ENCODE peak calls at places on chromosomes 2 and 18, in six cellular contexts. G, X, M, K, I and Z are unnamed samples. For H3K27me3 and H3K4me1, the result is how much of the 10 kb centered on the place peaks cover.

GRCh38 chr2:68093634-68094033 is 30.8 kb upstream of the C1D start:
- DNase-seq in I (no peak), G (no peak), X (no peak), K (no peak), M (peak), Z (no peak)

GRCh38 chr2:180017764-180018163 is 10.7 kb upstream of the CWC22 start:
- DNase-seq in I (peak), M (no peak), K (no peak), X (no peak), G (no peak), Z (peak)

GRCh38 chr18:74499633-74500032 is 3.5 kb downstream of the CNDP2 start:
- DNase-seq in I (no peak), G (peak), X (no peak), M (no peak), K (peak), Z (peak)

GRCh38 chr2:161983896-161984295 is 90.1 kb downstream of the DPP4 start:
- DNase-seq in M (no peak), K (no peak), G (no peak), X (no peak), I (peak), Z (no peak)

GRCh38 chr2:65040414-65041261 is 15.6 kb upstream of the CEP68 start:
- DNase-seq in G (peak), M (peak), X (peak), K (peak), I (peak), Z (peak)

GRCh38 chr18:13099113-13099512 is 108.0 kb downstream of the CEP192 start:
- DNase-seq in M (no peak), K (no peak), I (no peak), G (no peak), X (no peak), Z (no peak)

GRCh38 chr2:159114835-159115234 is 146.4 kb downstream of the TANC1 start:
- DNase-seq in I (no peak), G (no peak), K (no peak), M (no peak), X (no peak), Z (no peak)

GRCh38 chr2:160353166-160353565 is 140.4 kb downstream of the RBMS1 start:
- DNase-seq in M (no peak), G (peak), X (no peak), K (no peak), I (no peak), Z (no peak)

GRCh38 chr2:207412787-207413310 is 116.9 kb upstream of the CREB1 start:
- DNase-seq in K (no peak), M (no peak), X (no peak), I (no peak), G (no peak), Z (no peak)

GRCh38 chr2:44833123-44834069 is 108.1 kb upstream of the SIX3 start:
- DNase-seq in I (peak), X (no peak), K (no peak), M (no peak), G (no peak), Z (no peak)

GRCh38 chr2:229176136-229176535 is 95.0 kb downstream of the PID1 start:
- DNase-seq in M (no peak), I (no peak), X (no peak), K (no peak), G (no peak), Z (no peak)

GRCh38 chr2:12883911-12884310 is 167.2 kb downstream of the TRIB2 start:
- DNase-seq in I (peak), K (no peak), M (no peak), X (no peak), G (no peak), Z (no peak)

GRCh38 chr2:127193948-127194267 is 26.2 kb downstream of the CYP27C1 start:
- DNase-seq in I (peak), X (no peak), K (no peak), M (peak), G (no peak), Z (no peak)

GRCh38 chr2:141195087-141195486 is 935.7 kb downstream of the LRP1B start:
- DNase-seq in X (no peak), I (no peak), G (no peak), K (no peak), M (no peak), Z (no peak)

GRCh38 chr2:240635116-240635997 is 10.1 kb downstream of the GPR35 start:
- DNase-seq in I (no peak), G (no peak), K (no peak), X (no peak), M (no peak), Z (no peak)

GRCh38 chr18:9082763-9083510 is 19.6 kb upstream of the NDUFV2 start:
- DNase-seq in X (no peak), K (no peak), I (no peak), G (no peak), M (no peak), Z (peak)

GRCh38 chr2:149679286-149679685 is 91.7 kb upstream of the MMADHC start:
- DNase-seq in G (no peak), K (no peak), I (peak), M (no peak), X (no peak), Z (no peak)

GRCh38 chr2:1824202-1824905 is 80.0 kb upstream of the PXDN start:
- DNase-seq in I (no peak), M (no peak), X (no peak), G (no peak), K (peak), Z (no peak)

DNA sequence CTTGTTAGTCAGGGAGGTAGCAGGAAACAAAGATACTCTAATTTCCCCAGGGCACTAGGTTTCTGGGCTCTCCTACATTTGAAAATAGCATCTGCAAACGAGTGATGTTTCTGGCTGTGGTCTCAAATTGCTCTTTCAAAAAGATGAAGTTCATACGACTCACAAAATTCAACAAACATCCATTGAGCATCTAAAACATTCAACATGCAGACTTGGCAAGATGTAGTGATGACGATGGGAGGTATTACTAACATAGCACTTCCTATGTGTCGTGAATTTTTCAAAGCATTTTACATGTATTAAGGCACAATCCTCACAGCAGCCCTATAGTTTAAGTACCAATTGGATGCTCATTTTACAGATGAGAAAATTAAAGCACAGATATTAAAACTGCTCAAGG is 5.2 kb downstream of the CCBE1 start:
- DNase-seq in M (no peak), X (no peak), I (peak), K (no peak), G (no peak), Z (no peak)
- H3K27me3 ChIP-seq in M (under half), X (under half), I (under half), K (under half), G (under half), Z (under half)

GRCh38 chr2:96900237-96900636 is 30.4 kb upstream of the SEMA4C start:
- DNase-seq in X (no peak), G (no peak), I (no peak), M (no peak), K (no peak), Z (no peak)

GRCh38 chr2:96899084-96899735 is 29.3 kb upstream of the SEMA4C start:
- DNase-seq in G (no peak), I (peak), K (no peak), M (no peak), X (no peak), Z (peak)

GRCh38 chr2:96903809-96904208 is 33.9 kb upstream of the SEMA4C start:
- DNase-seq in I (no peak), G (no peak), X (no peak), K (no peak), M (no peak), Z (no peak)

GRCh38 chr2:96906719-96907404 is 37.0 kb upstream of the SEMA4C start:
- DNase-seq in M (peak), I (no peak), K (no peak), X (no peak), G (no peak), Z (peak)

GRCh38 chr2:96903318-96903717 is 33.4 kb upstream of the SEMA4C start:
- DNase-seq in X (no peak), M (no peak), K (no peak), G (no peak), I (no peak), Z (no peak)
- H3K4me1 ChIP-seq in X (under half), M (under half), K (under half), G (under half), I (under half), Z (under half)

DNA sequence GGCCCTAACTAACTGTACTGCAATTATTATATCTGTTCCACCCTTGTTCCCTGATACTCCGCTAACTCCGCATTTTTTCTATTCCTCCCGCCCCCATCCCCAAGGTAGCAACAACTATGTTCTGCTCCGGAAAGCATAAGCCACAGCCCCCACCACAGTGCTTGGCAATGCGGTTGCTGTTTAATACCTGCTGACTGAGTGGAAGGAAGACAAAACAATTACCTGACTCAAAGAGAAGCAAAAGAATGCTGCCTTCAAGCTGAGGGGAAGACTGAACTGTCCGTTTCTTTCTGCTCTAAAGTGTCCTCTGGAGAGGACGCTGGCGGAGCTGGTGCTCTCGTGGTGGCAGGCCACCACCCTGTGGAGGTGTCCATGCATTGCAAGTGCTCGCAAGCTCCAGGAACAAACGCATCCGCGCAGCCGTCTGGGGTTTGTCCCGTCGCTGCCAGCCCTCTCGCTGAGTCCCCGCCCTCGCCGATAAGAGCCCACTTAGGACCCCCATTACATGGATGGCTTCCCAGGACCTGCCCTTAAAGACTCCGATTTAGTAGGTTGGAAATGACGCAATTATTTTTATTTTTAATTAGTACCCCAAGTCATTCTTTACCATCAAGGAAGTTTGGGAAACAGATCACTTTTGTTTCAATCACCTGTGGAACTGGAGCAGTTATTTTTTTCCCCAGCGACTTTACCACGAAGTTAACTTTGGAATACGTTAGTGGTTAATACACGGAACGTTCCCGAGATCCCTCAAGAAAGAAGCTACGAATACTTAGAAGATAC is 1.6 kb upstream of the MYL12A start:
- DNase-seq in K (peak), G (peak), I (peak), M (peak), X (peak), Z (peak)
- TF ChIP-seq POLR2A in K (no peak), G (no peak), I (peak), M (no peak), X (no peak), Z (no peak)

DNA sequence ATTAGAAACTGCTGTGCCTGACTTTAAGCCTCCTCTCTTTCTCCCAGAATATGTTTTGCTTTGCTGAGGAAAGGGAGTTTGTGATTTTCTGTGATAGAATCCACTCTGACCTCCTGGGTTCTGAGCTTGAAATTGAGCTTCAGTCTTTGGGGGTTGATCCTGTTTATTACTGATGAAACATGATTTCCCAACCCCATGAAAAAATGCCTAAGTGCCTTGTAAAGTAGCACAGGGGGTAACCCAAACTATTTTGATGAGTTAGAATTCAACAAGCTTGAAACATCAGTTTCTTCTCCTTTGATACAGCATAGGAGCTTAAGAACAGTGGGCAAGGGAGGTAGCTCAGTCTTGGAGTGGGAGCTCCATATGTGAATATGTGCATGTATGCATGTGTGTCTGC is 364.7 kb downstream of the OSR1 start:
- DNase-seq in I (no peak), K (no peak), G (no peak), X (no peak), M (no peak), Z (no peak)
- H3K27me3 ChIP-seq in I (under half), K (under half), G (under half), X (under half), M (under half), Z (under half)